ENCODE peak calls at places on chromosomes 4 and X, in nine cellular contexts. D, F, O, Q, L, Z, J, B and K are unnamed samples.

GRCh38 chr4:109378076-109378475 is 55.5 kb upstream of the SEC24B start:
- DNase-seq in D (no peak), F (no peak), O (no peak), Q (no peak), L (no peak), Z (no peak), J (no peak), B (no peak), K (no peak)

GRCh38 chr4:78775278-78776030 is 696 bp upstream of the BMP2K start:
- DNase-seq in D (peak), F (peak), O (peak), Q (peak), L (peak), Z (peak), J (peak), B (peak), K (peak)

GRCh38 chr4:108889696-108890475 is 127.0 kb upstream of the ETNPPL start:
- DNase-seq in D (no peak), F (peak), O (no peak), Q (no peak), L (no peak), Z (no peak), J (no peak), B (no peak), K (no peak)

GRCh38 chr4:38489924-38490639 is 173.9 kb upstream of the KLF3 start:
- DNase-seq in D (no peak), F (peak), O (no peak), Q (peak), L (peak), Z (no peak), J (no peak), B (no peak), K (no peak)

GRCh38 chrX:100980608-100981497 is 11.3 kb downstream of the ARL13A start:
- DNase-seq in D (no peak), F (peak), O (no peak), Q (peak), L (no peak), Z (no peak), J (peak), B (no peak), K (no peak)

GRCh38 chrX:46433892-46434291 is 111.3 kb downstream of the ZNF674 start:
- DNase-seq in D (no peak), F (peak), O (no peak), Q (peak), L (no peak), Z (no peak), J (peak), B (no peak), K (no peak)

GRCh38 chr4:7806080-7806630 is 133.5 kb downstream of the AFAP1 start:
- DNase-seq in D (peak), F (peak), O (peak), Q (no peak), L (no peak), Z (peak), J (peak), B (no peak), K (no peak)

GRCh38 chr4:34371676-34372075 is 1872.6 kb downstream of the ARAP2 start:
- DNase-seq in D (no peak), F (no peak), O (no peak), Q (no peak), L (no peak), Z (no peak), J (no peak), B (no peak), K (no peak)

GRCh38 chr4:39255916-39256315 is 73.6 kb downstream of the WDR19 start:
- DNase-seq in D (no peak), F (no peak), O (no peak), Q (no peak), L (no peak), Z (no peak), J (no peak), B (no peak), K (no peak)

GRCh38 chr4:1347410-1347864 is 429 bp downstream of the UVSSA start:
- DNase-seq in D (peak), F (peak), O (peak), Q (peak), L (peak), Z (peak), J (peak), B (peak), K (no peak)

GRCh38 chr4:99649778-99650177 is 7.8 kb downstream of the C4orf54 start:
- DNase-seq in D (no peak), F (no peak), O (no peak), Q (no peak), L (no peak), Z (no peak), J (no peak), B (no peak), K (no peak)

GRCh38 chr4:61838072-61838471 is 637.9 kb downstream of the ADGRL3 start:
- DNase-seq in D (no peak), F (no peak), O (no peak), Q (no peak), L (no peak), Z (no peak), J (no peak), B (no peak), K (no peak)

GRCh38 chr4:105158837-105159236 is 12.2 kb downstream of the TET2 start:
- DNase-seq in D (no peak), F (no peak), O (no peak), Q (peak), L (no peak), Z (no peak), J (no peak), B (no peak), K (no peak)

GRCh38 chr4:109820563-109820962 is 5.0 kb downstream of the GAR1 start:
- DNase-seq in D (no peak), F (peak), O (no peak), Q (no peak), L (no peak), Z (no peak), J (no peak), B (no peak), K (no peak)

GRCh38 chr4:140260227-140260626 is 106.2 kb upstream of the MAML3 start:
- DNase-seq in D (no peak), F (peak), O (no peak), Q (peak), L (no peak), Z (no peak), J (peak), B (no peak), K (no peak)

GRCh38 chr4:153218961-153219360 is 14.7 kb downstream of the TRIM2 start:
- DNase-seq in D (no peak), F (no peak), O (no peak), Q (no peak), L (no peak), Z (no peak), J (no peak), B (no peak), K (no peak)

GRCh38 chrX:55640854-55641253 is 17.7 kb downstream of the FOXR2 start:
- DNase-seq in D (no peak), F (no peak), O (no peak), Q (no peak), L (no peak), Z (no peak), J (no peak), B (no peak), K (no peak)

GRCh38 chr4:126794363-126794762 is 838.4 kb upstream of the INTU start:
- DNase-seq in D (no peak), F (no peak), O (no peak), Q (peak), L (no peak), Z (no peak), J (no peak), B (no peak), K (no peak)

GRCh38 chr4:147516133-147516532 is 35.2 kb downstream of the EDNRA start:
- DNase-seq in D (no peak), F (no peak), O (no peak), Q (no peak), L (no peak), Z (no peak), J (no peak), B (no peak), K (no peak)

GRCh38 chrX:122501652-122502051 is 682.4 kb upstream of the GRIA3 start:
- DNase-seq in D (no peak), F (no peak), O (no peak), Q (no peak), L (no peak), Z (no peak), J (no peak), B (no peak), K (no peak)

GRCh38 chrX:20015945-20016617 is 25.2 kb upstream of the BCLAF3 start:
- DNase-seq in D (no peak), F (no peak), O (no peak), Q (no peak), L (no peak), Z (no peak), J (no peak), B (no peak), K (no peak)

GRCh38 chrX:29043751-29044150 is 456.5 kb downstream of the IL1RAPL1 start:
- DNase-seq in D (no peak), F (no peak), O (no peak), Q (no peak), L (no peak), Z (no peak), J (no peak), B (no peak), K (no peak)

GRCh38 chrX:98141466-98141865 is 1257.8 kb downstream of the RPA4 start:
- DNase-seq in D (no peak), F (no peak), O (no peak), Q (no peak), L (no peak), Z (no peak), J (no peak), B (no peak), K (no peak)

GRCh38 chrX:65985922-65986588 is 53.8 kb downstream of the VSIG4 start:
- DNase-seq in D (peak), F (peak), O (peak), Q (peak), L (peak), Z (no peak), J (peak), B (peak), K (no peak)

GRCh38 chr4:189146994-189147929 is 793.4 kb upstream of the FRG1 start:
- DNase-seq in D (no peak), F (no peak), O (no peak), Q (no peak), L (no peak), Z (no peak), J (no peak), B (no peak), K (no peak)

GRCh38 chr4:108744307-108744706 is 18.5 kb downstream of the ETNPPL start:
- DNase-seq in D (no peak), F (no peak), O (no peak), Q (no peak), L (no peak), Z (no peak), J (peak), B (no peak), K (no peak)

GRCh38 chr4:54017974-54018373 is 46.4 kb downstream of the CHIC2 start:
- DNase-seq in D (no peak), F (no peak), O (no peak), Q (no peak), L (no peak), Z (no peak), J (no peak), B (no peak), K (no peak)

GRCh38 chr4:3721627-3722026 is 44.6 kb upstream of the ADRA2C start:
- DNase-seq in D (no peak), F (no peak), O (no peak), Q (no peak), L (no peak), Z (no peak), J (no peak), B (no peak), K (no peak)

GRCh38 chrX:100083146-100083715 is 326.8 kb downstream of the PCDH19 start:
- DNase-seq in D (no peak), F (peak), O (no peak), Q (no peak), L (no peak), Z (no peak), J (no peak), B (no peak), K (no peak)

GRCh38 chr4:60865238-60865637 is 334.9 kb upstream of the ADGRL3 start:
- DNase-seq in D (no peak), F (no peak), O (no peak), Q (peak), L (no peak), Z (no peak), J (no peak), B (no peak), K (no peak)

GRCh38 chr4:159029481-159029880 is 73.4 kb upstream of the RAPGEF2 start:
- DNase-seq in D (no peak), F (no peak), O (no peak), Q (no peak), L (no peak), Z (no peak), J (no peak), B (no peak), K (no peak)

GRCh38 chrX:153967536-153968214 is 3.9 kb downstream of the HCFC1 start:
- DNase-seq in D (no peak), F (no peak), O (no peak), Q (no peak), L (peak), Z (no peak), J (no peak), B (no peak), K (no peak)

GRCh38 chr4:79173186-79173585 is 152.7 kb downstream of the NAA11 start:
- DNase-seq in D (no peak), F (no peak), O (no peak), Q (no peak), L (no peak), Z (no peak), J (no peak), B (no peak), K (no peak)

GRCh38 chr4:78864405-78865024 is 74.7 kb downstream of the PAQR3 start:
- DNase-seq in D (peak), F (peak), O (no peak), Q (peak), L (no peak), Z (no peak), J (peak), B (no peak), K (no peak)

GRCh38 chrX:68945603-68946228 is 116.9 kb downstream of the EFNB1 start:
- DNase-seq in D (no peak), F (no peak), O (peak), Q (peak), L (no peak), Z (no peak), J (peak), B (no peak), K (no peak)

GRCh38 chrX:40130207-40130606 is 32.4 kb upstream of the BCOR start:
- DNase-seq in D (no peak), F (peak), O (no peak), Q (peak), L (no peak), Z (no peak), J (no peak), B (no peak), K (no peak)

GRCh38 chrX:40100537-40101429 is 3.0 kb upstream of the BCOR start:
- DNase-seq in D (no peak), F (no peak), O (no peak), Q (no peak), L (no peak), Z (no peak), J (no peak), B (no peak), K (no peak)

GRCh38 chrX:153867139-153867538 is 18.8 kb downstream of the L1CAM start:
- DNase-seq in D (no peak), F (no peak), O (peak), Q (no peak), L (no peak), Z (no peak), J (no peak), B (no peak), K (no peak)

GRCh38 chrX:39983715-39984114 is 114.0 kb downstream of the BCOR start:
- DNase-seq in D (no peak), F (peak), O (no peak), Q (peak), L (no peak), Z (no peak), J (no peak), B (no peak), K (no peak)